ENCODE peak calls at places on chromosomes 16 and 17, in nine cellular contexts. R, A, P, Z, V, Y, C, U and B are unnamed samples.
A peak's percentile ranks its signal among the peaks of the same experiment; 100 is the strongest.

GRCh38 chr17:62696256-62696655 is 68.8 kb downstream of the MRC2 start:
- DNase-seq in R (no peak), A (no peak), P (no peak), Z (no peak), V (no peak), Y (no peak), C (no peak), U (no peak), B (no peak)

GRCh38 chr16:56355786-56356275 is 69.5 kb downstream of the AMFR start:
- DNase-seq in R (no peak), A (no peak), P (no peak), Z (no peak), V (no peak), Y (no peak), C (no peak), U (no peak), B (peak; percentile 6)

GRCh38 chr16:86814256-86814655 is 235.9 kb downstream of the FOXL1 start:
- DNase-seq in R (no peak), A (no peak), P (no peak), Z (no peak), V (peak; percentile 92), Y (no peak), C (no peak), U (no peak), B (no peak)

GRCh38 chr17:78935419-78936323 is 10.5 kb upstream of the TIMP2 start:
- DNase-seq in R (no peak), A (no peak), P (no peak), Z (no peak), V (peak; percentile 18), Y (no peak), C (no peak), U (no peak), B (peak; percentile 59)

GRCh38 chr16:11253009-11253994 is 2.7 kb downstream of the SOCS1 start:
- DNase-seq in R (peak; percentile 58), A (no peak), P (no peak), Z (no peak), V (peak; percentile 32), Y (no peak), C (no peak), U (peak; percentile 80), B (no peak)

GRCh38 chr17:52938623-52939230 is 780.2 kb upstream of the CA10 start:
- DNase-seq in R (no peak), A (no peak), P (no peak), Z (no peak), V (no peak), Y (no peak), C (no peak), U (no peak), B (no peak)

GRCh38 chr17:58352843-58353719 is 1.1 kb upstream of the SUPT4H1 start:
- DNase-seq in R (peak; percentile 19), A (peak; percentile 72), P (no peak), Z (no peak), V (peak; percentile 27), Y (no peak), C (no peak), U (peak; percentile 46), B (peak; percentile 57)

GRCh38 chr17:27810902-27811557 is 10.7 kb upstream of the NOS2 start:
- DNase-seq in R (no peak), A (no peak), P (no peak), Z (no peak), V (peak; percentile 10), Y (no peak), C (no peak), U (no peak), B (no peak)

GRCh38 chr16:442976-443375 is 17.5 kb downstream of the RAB11FIP3 start:
- DNase-seq in R (no peak), A (no peak), P (no peak), Z (no peak), V (no peak), Y (no peak), C (no peak), U (no peak), B (no peak)

GRCh38 chr17:75927286-75927922 is 13.4 kb downstream of the FBF1 start:
- DNase-seq in R (no peak), A (peak; percentile 88), P (no peak), Z (no peak), V (peak; percentile 82), Y (no peak), C (no peak), U (peak; percentile 17), B (peak; percentile 27)

GRCh38 chr17:17051791-17052461 is 9.7 kb downstream of the MPRIP start:
- DNase-seq in R (no peak), A (no peak), P (no peak), Z (no peak), V (no peak), Y (no peak), C (no peak), U (no peak), B (peak; percentile 57)

GRCh38 chr16:23333962-23334361 is 31.9 kb downstream of the SCNN1B start:
- DNase-seq in R (no peak), A (no peak), P (no peak), Z (no peak), V (peak; percentile 39), Y (no peak), C (no peak), U (no peak), B (no peak)

GRCh38 chr17:29585080-29585751 is 4.2 kb downstream of the GIT1 start:
- DNase-seq in R (no peak), A (no peak), P (no peak), Z (no peak), V (no peak), Y (no peak), C (peak; percentile 22), U (no peak), B (no peak)

GRCh38 chr17:5837055-5837491 is 233.1 kb upstream of the WSCD1 start:
- DNase-seq in R (no peak), A (no peak), P (no peak), Z (no peak), V (peak; percentile 99), Y (no peak), C (no peak), U (no peak), B (no peak)

GRCh38 chr17:14197582-14197981 is 39.1 kb downstream of the CDRT15 start:
- DNase-seq in R (peak; percentile 56), A (no peak), P (peak; percentile 47), Z (no peak), V (no peak), Y (no peak), C (peak; percentile 25), U (peak; percentile 90), B (peak; percentile 26)

GRCh38 chr17:75773121-75773807 is 8.3 kb upstream of the GALK1 start:
- DNase-seq in R (no peak), A (no peak), P (no peak), Z (no peak), V (no peak), Y (no peak), C (peak; percentile 13), U (no peak), B (peak; percentile 14)